ENCODE peak calls at places on chromosomes 13 and 19, in seven cellular contexts. Q, N, F, D, O, H and M are unnamed samples.

GRCh38 chr13:32594339-32594738 is 8.1 kb downstream of the PDS5B start:
- DNase-seq in F (no peak), O (no peak), D (no peak), H (no peak), Q (no peak), N (no peak), M (no peak)

GRCh38 chr19:16571689-16572331 is 405 bp downstream of the SLC35E1 start:
- DNase-seq in N (no peak), F (no peak), Q (no peak), H (no peak), O (peak; percentile 54), D (peak; percentile 23), M (no peak)

GRCh38 chr13:110403315-110403714 is 96.2 kb downstream of the COL4A2 start:
- DNase-seq in O (no peak), Q (no peak), N (peak; percentile 44), H (no peak), F (no peak), D (no peak), M (no peak)

GRCh38 chr13:110856941-110857835 is 57.7 kb downstream of the ANKRD10 start:
- DNase-seq in H (no peak), O (no peak), D (no peak), Q (no peak), N (no peak), F (no peak), M (no peak)

GRCh38 chr19:10769533-10770491 is 51.9 kb downstream of the DNM2 start:
- DNase-seq in F (no peak), H (peak; percentile 52), D (no peak), Q (no peak), O (no peak), N (no peak), M (peak; percentile 86)

GRCh38 chr13:30616927-30617314 is 799 bp upstream of the USPL1 start:
- DNase-seq in H (peak; percentile 93), F (peak; percentile 77), N (peak; percentile 46), O (no peak), D (peak; percentile 77), Q (no peak), M (peak; percentile 93)

GRCh38 chr19:38795549-38795948 is 6.5 kb downstream of the LGALS7B start:
- DNase-seq in F (no peak), Q (no peak), H (no peak), N (no peak), O (no peak), D (no peak), M (no peak)

GRCh38 chr13:80047406-80047805 is 293.5 kb downstream of the SPRY2 start:
- DNase-seq in Q (no peak), F (no peak), H (no peak), O (no peak), D (peak; percentile 7), N (peak; percentile 30), M (no peak)

GRCh38 chr13:75120071-75120470 is 361.9 kb downstream of the TBC1D4 start:
- DNase-seq in N (no peak), Q (no peak), F (no peak), D (no peak), O (no peak), H (no peak), M (no peak)

GRCh38 chr13:67966065-67966464 is 735.9 kb upstream of the PCDH9 start:
- DNase-seq in H (no peak), D (no peak), N (no peak), F (no peak), Q (no peak), O (no peak), M (no peak)

GRCh38 chr13:47126432-47126831 is 229.6 kb upstream of the HTR2A start:
- DNase-seq in Q (no peak), D (no peak), O (no peak), F (no peak), H (no peak), N (no peak), M (no peak)

GRCh38 chr13:94061316-94061715 is 418.2 kb downstream of the DCT start:
- DNase-seq in Q (no peak), O (no peak), D (no peak), F (no peak), N (peak; percentile 13), H (no peak), M (no peak)

GRCh38 chr19:53553865-53554791 is 16.2 kb downstream of the ZNF331 start:
- DNase-seq in F (peak; percentile 94), O (peak; percentile 89), N (peak; percentile 68), H (peak; percentile 48), Q (peak; percentile 4), D (peak; percentile 74), M (peak; percentile 89)

GRCh38 chr19:54002495-54003315 is 11.3 kb downstream of the CACNG6 start:
- DNase-seq in H (no peak), F (no peak), Q (no peak), O (no peak), D (no peak), N (no peak), M (no peak)

GRCh38 chr19:51060336-51060735 is 4.6 kb downstream of the KLK13 start:
- DNase-seq in D (no peak), H (no peak), N (no peak), O (no peak), F (no peak), Q (no peak), M (no peak)